ENCODE peak calls at places on chromosomes 3 and 15, in ten cellular contexts. Z is brain microvascular endothelial cell, D is cardiac muscle cell, G is HT-29, Y is GM12878, C is HEK293T, N is NCI-H774, Q is erythroblast, L is endothelial cell, E is pancreas. W is an unnamed sample.

GRCh38 chr3:136343446-136343845 is 93.3 kb downstream of the PCCB start:
- DNase-seq in N (peak), Q (peak), Z (no peak), L (no peak), Y (no peak), C (no peak), E (no peak), G (no peak), D (no peak), W (no peak)

GRCh38 chr15:69300129-69300588 is 1.4 kb downstream of the PAQR5 start:
- DNase-seq in Q (no peak), N (no peak), G (peak), D (no peak), C (no peak), Y (no peak), L (no peak), Z (no peak), E (peak), W (no peak)

GRCh38 chr3:188389711-188390346 is 235.9 kb downstream of the LPP start:
- DNase-seq in L (no peak), E (no peak), G (no peak), N (no peak), Y (no peak), C (no peak), D (no peak), Z (no peak), Q (no peak), W (no peak)

GRCh38 chr3:12194669-12195161 is 36.0 kb upstream of the TIMP4 start:
- DNase-seq in L (no peak), Z (no peak), N (no peak), Y (no peak), D (peak), Q (peak), E (no peak), C (peak), G (peak), W (no peak)

GRCh38 chr3:169323580-169324453 is 339.7 kb downstream of the MECOM start:
- DNase-seq in G (peak), N (no peak), Y (no peak), Z (no peak), E (no peak), L (peak), D (peak), Q (no peak), C (no peak), W (no peak)

GRCh38 chr15:81265256-81265943 is 58.5 kb downstream of the STARD5 start:
- DNase-seq in L (peak), G (no peak), Y (no peak), Z (no peak), D (no peak), C (no peak), N (no peak), E (peak), Q (no peak), W (no peak)

GRCh38 chr15:45328663-45329062 is 49.7 kb downstream of the GATM start:
- DNase-seq in E (no peak), C (no peak), G (peak), L (no peak), N (no peak), D (no peak), Y (no peak), Z (no peak), Q (no peak), W (no peak)

GRCh38 chr3:157336252-157337009 is 100.2 kb upstream of the PTX3 start:
- DNase-seq in Z (no peak), D (no peak), Y (no peak), E (no peak), G (peak), N (no peak), C (no peak), Q (no peak), L (no peak), W (no peak)

GRCh38 chr3:112774293-112774926 is 72.3 kb downstream of the CD200R1L start:
- DNase-seq in D (peak), C (no peak), Z (peak), N (no peak), Y (no peak), E (no peak), L (no peak), G (peak), Q (no peak), W (no peak)

GRCh38 chr3:65939841-65940246 is 98.9 kb downstream of the MAGI1 start:
- DNase-seq in Z (no peak), N (no peak), E (no peak), Q (no peak), C (no peak), L (no peak), D (no peak), Y (no peak), G (no peak), W (no peak)

GRCh38 chr15:59830143-59830542 is 141.0 kb upstream of the BNIP2 start:
- DNase-seq in N (no peak), G (no peak), Q (no peak), Z (no peak), D (no peak), L (no peak), C (no peak), Y (no peak), E (no peak), W (no peak)

GRCh38 chr15:50124557-50125080 is 5.6 kb upstream of the ATP8B4 start:
- DNase-seq in D (no peak), Q (no peak), G (no peak), C (no peak), Z (no peak), N (no peak), Y (no peak), L (no peak), E (no peak), W (no peak)

GRCh38 chr3:110070539-110070916 is 733.2 kb upstream of the DPPA4 start:
- DNase-seq in N (no peak), Y (no peak), G (no peak), Q (no peak), D (peak), L (no peak), E (no peak), C (no peak), Z (peak), W (no peak)

GRCh38 chr15:28104326-28104725 is 5.2 kb upstream of the OCA2 start:
- DNase-seq in Z (no peak), Y (no peak), D (no peak), E (no peak), C (no peak), Q (no peak), L (no peak), G (no peak), N (no peak), W (no peak)

GRCh38 chr3:4722103-4722502 is 229.0 kb downstream of the ITPR1 start:
- DNase-seq in E (peak), Y (no peak), C (peak), D (peak), Z (peak), L (no peak), Q (peak), G (peak), N (no peak), W (peak)

GRCh38 chr3:196184881-196185280 is 26.3 kb downstream of the ZDHHC19 start:
- DNase-seq in L (no peak), C (no peak), N (no peak), G (no peak), D (no peak), Q (no peak), Y (no peak), Z (no peak), E (no peak), W (peak)

GRCh38 chr3:31848921-31849320 is 132.1 kb downstream of the OSBPL10 start:
- DNase-seq in E (no peak), Y (no peak), Q (peak), C (no peak), D (no peak), Z (no peak), L (no peak), N (no peak), G (no peak), W (no peak)

GRCh38 chr3:5232570-5232969 is 45.1 kb downstream of the EDEM1 start:
- DNase-seq in Z (no peak), Q (peak), E (no peak), G (no peak), L (no peak), N (no peak), D (no peak), Y (no peak), C (no peak), W (no peak)

GRCh38 chr3:193029800-193030199 is 112.1 kb upstream of the MB21D2 start:
- DNase-seq in L (no peak), D (no peak), Z (no peak), C (no peak), Q (no peak), Y (no peak), E (no peak), N (peak), G (no peak), W (no peak)

GRCh38 chr3:60774617-60775016 is 476.6 kb downstream of the FHIT start:
- DNase-seq in L (no peak), Z (peak), N (no peak), C (no peak), D (no peak), E (no peak), G (no peak), Y (no peak), Q (no peak), W (no peak)

GRCh38 chr3:25725810-25726209 is 57.4 kb downstream of the NGLY1 start:
- DNase-seq in D (peak), Y (no peak), Q (no peak), G (no peak), Z (no peak), L (no peak), N (no peak), C (no peak), E (no peak), W (no peak)